ENCODE peak calls at places on chromosomes 4 and X, in four cellular contexts. R is HFFc6, J is transverse colon, S is anterior cingulate cortex. A is an unnamed sample.

GRCh38 chr4:53189011-53189410 is 176.8 kb downstream of the SCFD2 start:
- DNase-seq in R (peak; percentile 85), J (no peak), S (no peak), A (no peak)

GRCh38 chrX:43958529-43958928 is 14.7 kb downstream of the NDP start:
- DNase-seq in R (peak; percentile 77), J (peak; percentile 12), S (no peak), A (peak; percentile 89)

GRCh38 chr4:100076753-100077152 is 113.5 kb downstream of the DDIT4L start:
- DNase-seq in R (no peak), J (no peak), S (no peak), A (no peak)

GRCh38 chr4:175614880-175615279 is 197.2 kb downstream of the GPM6A start:
- DNase-seq in R (no peak), J (no peak), S (no peak), A (no peak)

GRCh38 chr4:140622333-140622958 is 53.7 kb upstream of the UCP1 start:
- DNase-seq in R (no peak), J (no peak), S (no peak), A (no peak)

GRCh38 chr4:141021397-141022194 is 111.7 kb downstream of the RNF150 start:
- DNase-seq in R (no peak), J (no peak), S (no peak), A (peak; percentile 86)

GRCh38 chr4:19748470-19748869 is 503.2 kb upstream of the SLIT2 start:
- DNase-seq in R (peak; percentile 41), J (peak; percentile 14), S (no peak), A (no peak)

GRCh38 chrX:107978080-107978479 is 4.1 kb downstream of the TEX13B start:
- DNase-seq in R (no peak), J (no peak), S (no peak), A (no peak)

GRCh38 chrX:39195156-39195555 is 393.9 kb downstream of the MID1IP1 start:
- DNase-seq in R (no peak), J (no peak), S (no peak), A (no peak)

GRCh38 chr4:38109370-38109769 is 149.2 kb downstream of the PTTG2 start:
- DNase-seq in R (no peak), J (no peak), S (no peak), A (no peak)

GRCh38 chr4:68358988-68359387 is 9.1 kb upstream of the YTHDC1 start:
- DNase-seq in R (no peak), J (no peak), S (no peak), A (no peak)

GRCh38 chr4:98639523-98639922 is 18.9 kb downstream of the TSPAN5 start:
- DNase-seq in R (no peak), J (no peak), S (no peak), A (no peak)

GRCh38 chrX:13101439-13102139 is 57.2 kb upstream of the FAM9C start:
- DNase-seq in R (peak; percentile 82), J (peak; percentile 79), S (no peak), A (no peak)

GRCh38 chr4:24032371-24032989 is 142.6 kb upstream of the PPARGC1A start:
- DNase-seq in R (no peak), J (peak; percentile 8), S (no peak), A (no peak)

GRCh38 chrX:122133478-122133877 is 1050.6 kb upstream of the GRIA3 start:
- DNase-seq in R (no peak), J (no peak), S (no peak), A (no peak)

GRCh38 chr4:88818650-88819470 is 121.2 kb upstream of the NAP1L5 start:
- DNase-seq in R (peak; percentile 28), J (peak; percentile 71), S (peak; percentile 8), A (peak; percentile 74)

GRCh38 chrX:154398668-154399526 is 720 bp downstream of the RPL10 start:
- DNase-seq in R (peak; percentile 54), J (peak; percentile 91), S (peak; percentile 76), A (no peak)

GRCh38 chr4:118683513-118683912 is 1.7 kb upstream of the METTL14 start:
- DNase-seq in R (no peak), J (no peak), S (no peak), A (peak; percentile 2)

GRCh38 chr4:38489924-38490639 is 173.9 kb upstream of the KLF3 start:
- DNase-seq in R (peak; percentile 3), J (peak; percentile 52), S (peak; percentile 7), A (no peak)

GRCh38 chrX:140766024-140766611 is 56.6 kb downstream of the LINC00632 start:
- DNase-seq in R (peak; percentile 53), J (peak; percentile 22), S (peak; percentile 8), A (peak; percentile 37)

A was measured in NCI-H446.